ENCODE peak calls at places on chromosomes 4 and X, in five cellular contexts. N is aorta, V is trophoblast cell, G is IMR-90, A is AG04450. W is an unnamed sample.

GRCh38 chr4:47914219-47914925 is at the start of gene NFXL1:
- DNase-seq in A (peak; percentile 92), N (peak; percentile 99), V (peak; percentile 96), G (peak; percentile 96), W (peak; percentile 90)

GRCh38 chr4:158523990-158524545 is 2.4 kb downstream of the RXFP1 start:
- DNase-seq in G (no peak), N (no peak), A (no peak), V (peak; percentile 16), W (no peak)

GRCh38 chr4:77697860-77698599 is 92.4 kb downstream of the CXCL13 start:
- DNase-seq in G (peak; percentile 67), N (no peak), V (no peak), A (peak; percentile 32), W (no peak)

GRCh38 chrX:9913041-9913440 is 54.1 kb upstream of the CLDN34 start:
- DNase-seq in G (peak; percentile 43), V (peak; percentile 79), N (no peak), A (no peak), W (no peak)

GRCh38 chr4:86565641-86566040 is 28.5 kb upstream of the PTPN13 start:
- DNase-seq in A (no peak), N (no peak), G (no peak), V (no peak), W (no peak)

GRCh38 chrX:130097507-130098201 is 12.6 kb downstream of the ELF4 start:
- DNase-seq in A (no peak), N (no peak), G (no peak), V (peak; percentile 74), W (peak; percentile 84)

GRCh38 chr4:116561717-116562116 is 523.7 kb downstream of the TRAM1L1 start:
- DNase-seq in A (no peak), G (no peak), N (no peak), V (no peak), W (no peak)

GRCh38 chr4:150769235-150769634 is 187.3 kb downstream of the MAB21L2 start:
- DNase-seq in G (peak; percentile 70), A (peak; percentile 3), V (peak; percentile 25), N (no peak), W (peak; percentile 5)

GRCh38 chr4:793941-794621 is 31.8 kb downstream of the CPLX1 start:
- DNase-seq in N (peak; percentile 64), A (no peak), V (no peak), G (peak; percentile 22), W (no peak)

GRCh38 chr4:140098481-140099132 is 55.4 kb downstream of the MAML3 start:
- DNase-seq in V (no peak), G (peak; percentile 87), N (no peak), A (no peak), W (peak; percentile 69)

GRCh38 chr4:113435893-113436292 is 325.6 kb downstream of the CAMK2D start:
- DNase-seq in G (peak; percentile 75), N (no peak), V (peak; percentile 22), A (no peak), W (peak; percentile 18)

GRCh38 chr4:77797239-77797638 is 21.9 kb downstream of the CNOT6L start:
- DNase-seq in G (no peak), A (no peak), N (no peak), V (peak; percentile 48), W (no peak)

GRCh38 chr4:162838671-162839070 is 328.0 kb downstream of the NAF1 start:
- DNase-seq in A (no peak), V (peak; percentile 82), N (no peak), G (no peak), W (no peak)

GRCh38 chrX:40539214-40540142 is 41.3 kb upstream of the ATP6AP2 start:
- DNase-seq in V (peak; percentile 16), A (peak; percentile 11), G (peak; percentile 71), N (no peak), W (no peak)

GRCh38 chrX:132648870-132649269 is 160.0 kb upstream of the MBNL3 start:
- DNase-seq in A (no peak), N (no peak), V (peak; percentile 71), G (peak; percentile 7), W (peak; percentile 19)

GRCh38 chr4:136036744-136037143 is 1495.5 kb downstream of the PCDH18 start:
- DNase-seq in A (peak; percentile 62), G (peak; percentile 63), V (peak; percentile 14), N (no peak), W (no peak)

GRCh38 chrX:123481908-123482873 is 250.7 kb downstream of the THOC2 start:
- DNase-seq in G (peak; percentile 27), A (no peak), N (no peak), V (peak; percentile 23), W (no peak)

GRCh38 chr4:24763631-24764302 is 31.6 kb upstream of the SOD3 start:
- DNase-seq in G (peak; percentile 74), A (peak; percentile 33), V (peak; percentile 96), N (no peak), W (peak; percentile 60)

GRCh38 chr4:124065941-124066340 is 646.6 kb downstream of the ANKRD50 start:
- DNase-seq in V (no peak), G (no peak), A (no peak), N (no peak), W (no peak)

DNA sequence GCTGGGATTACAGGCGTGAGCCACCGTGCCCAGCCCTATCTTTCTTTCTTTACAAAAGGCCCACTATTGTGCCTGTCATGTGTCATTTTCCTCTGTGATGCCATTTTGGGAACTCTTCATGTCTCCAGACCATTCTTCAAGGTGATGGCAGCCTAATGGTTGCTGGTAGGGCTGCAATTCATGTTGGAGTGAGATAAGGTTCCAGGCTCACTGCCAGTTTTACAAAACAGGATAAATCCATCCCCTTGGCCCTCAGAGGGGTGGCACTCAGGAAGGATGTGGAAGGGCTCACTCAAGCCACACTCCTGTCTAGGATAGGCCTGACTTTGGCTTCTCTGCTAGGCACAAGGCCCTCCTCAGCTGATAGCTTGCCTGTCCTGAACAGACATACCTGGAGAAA is 3.8 kb downstream of the TCEAL9 start:
- DNase-seq in V (no peak), G (no peak), A (no peak), N (no peak), W (no peak)
- H3K27ac ChIP-seq in V (peak overlapping the region; percentile 9), G (peak overlapping the region; percentile 12), A (no peak overlapping the region), N (no peak overlapping the region), W (no peak overlapping the region)

DNA sequence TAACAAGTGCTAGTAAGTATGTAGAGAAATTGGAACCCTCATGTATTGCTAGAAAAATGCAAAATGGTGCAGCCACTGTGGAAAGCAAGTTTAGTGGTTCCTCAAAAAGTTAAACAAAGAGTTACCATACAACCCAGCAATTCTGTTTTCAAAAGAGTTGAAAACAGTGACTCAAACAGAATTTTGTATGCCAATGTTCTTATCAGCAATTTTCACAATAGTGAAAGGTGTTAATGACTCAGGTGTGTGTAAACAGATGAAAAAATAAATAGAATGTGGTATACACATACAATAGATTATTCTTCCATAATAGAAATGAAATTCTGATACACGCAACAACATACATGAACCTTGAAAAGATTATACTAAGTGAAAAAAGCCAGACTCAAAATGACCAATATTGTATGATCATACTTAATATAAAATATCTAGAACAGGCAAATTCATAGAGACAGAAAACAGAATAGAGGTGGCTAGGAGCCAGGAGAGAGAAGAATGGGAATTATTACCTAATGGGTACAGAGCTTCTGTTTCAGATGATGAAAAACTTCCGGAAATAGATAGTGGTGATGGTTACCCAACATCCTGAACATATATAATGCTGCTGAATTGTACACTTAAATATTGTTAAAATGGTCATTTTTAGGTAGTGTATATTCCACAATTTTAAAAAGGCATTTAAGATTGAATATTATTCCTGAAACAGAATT is 51.6 kb downstream of the WDFY3 start:
- DNase-seq in V (no peak), A (no peak), N (no peak), G (no peak), W (peak; percentile 49)
- H3K27ac ChIP-seq in V (no peak overlapping the region), A (no peak overlapping the region), N (no peak overlapping the region), G (no peak overlapping the region), W (peak overlapping the region; percentile 51)

DNA sequence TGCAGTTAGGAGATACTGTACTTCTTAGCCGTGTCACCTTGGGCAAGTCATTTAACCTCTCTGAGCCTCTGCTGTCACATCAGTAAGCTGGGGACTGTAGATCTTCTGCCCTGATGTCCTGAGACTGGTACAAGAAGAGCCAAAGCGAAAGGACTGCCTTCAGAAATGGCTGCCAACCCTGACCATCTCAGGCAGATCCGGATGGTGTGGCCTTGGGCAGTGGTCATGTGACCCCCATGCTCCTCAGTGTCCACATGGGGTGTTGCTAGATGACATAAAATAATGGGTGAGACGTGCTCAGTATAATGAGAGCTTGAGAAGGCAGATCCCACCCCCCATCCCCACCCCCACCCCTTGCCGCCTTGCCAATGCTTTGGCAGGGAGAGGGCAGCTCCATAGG is 60.4 kb upstream of the MTM1 start:
- DNase-seq in G (no peak), N (no peak), V (no peak), A (no peak), W (no peak)
- H3K27ac ChIP-seq in G (no peak overlapping the region), N (peak overlapping the region; percentile 96), V (no peak overlapping the region), A (no peak overlapping the region), W (no peak overlapping the region)

GRCh38 chrX:53227224-53227765 is 2.3 kb upstream of the KDM5C start:
- DNase-seq in A (no peak), V (no peak), N (no peak), G (no peak), W (no peak)

GRCh38 chrX:53223955-53224859 is 800 bp downstream of the KDM5C start:
- DNase-seq in A (peak; percentile 10), N (peak; percentile 78), V (peak; percentile 40), G (peak; percentile 85), W (no peak)

GRCh38 chrX:53224860-53225797 is at the start of gene KDM5C:
- DNase-seq in A (peak; percentile 67), N (peak; percentile 98), V (peak; percentile 99), G (peak; percentile 94), W (peak; percentile 68)

DNA sequence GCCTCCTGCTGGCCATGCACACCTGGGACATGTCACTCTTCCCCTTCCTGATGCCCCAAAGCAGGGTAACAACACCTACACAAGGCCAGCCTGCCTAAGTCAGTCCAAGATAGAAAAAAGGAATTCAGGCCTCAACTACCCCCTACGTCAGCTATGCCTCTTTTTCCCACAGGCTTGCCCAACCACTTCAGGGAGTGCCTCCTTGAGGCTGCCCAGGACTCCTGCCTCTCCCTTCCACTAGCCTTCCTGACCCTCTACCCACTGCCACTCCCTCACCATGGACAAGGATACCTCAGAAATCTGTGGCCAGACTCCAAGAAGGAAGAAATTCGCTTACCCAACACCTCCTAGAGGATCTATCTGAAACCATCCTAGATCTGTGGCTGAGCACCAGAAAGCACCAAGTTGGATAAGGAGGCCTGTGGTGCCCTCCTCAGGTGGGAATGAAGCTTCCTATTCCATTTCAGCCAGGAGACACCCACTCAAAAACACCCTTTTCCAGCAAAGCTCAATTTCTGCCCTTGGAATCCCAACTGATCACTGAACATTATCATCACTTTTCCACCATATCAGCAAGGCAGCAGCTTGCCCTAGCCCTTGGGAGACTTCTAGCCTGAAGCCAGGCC is 1.8 kb downstream of the KDM5C start:
- DNase-seq in V (no peak), N (no peak), G (no peak), A (no peak), W (peak; percentile 48)
- H3K27ac ChIP-seq in V (no peak overlapping the region), N (no peak overlapping the region), G (no peak overlapping the region), A (no peak overlapping the region), W (no peak overlapping the region)

GRCh38 chr4:82643994-82644730 is 82.4 kb upstream of the TMEM150C start:
- DNase-seq in G (peak; percentile 58), A (no peak), N (no peak), V (no peak), W (no peak)
- H3K27ac ChIP-seq in G (no peak overlapping the region), A (no peak overlapping the region), N (no peak overlapping the region), V (no peak overlapping the region), W (no peak overlapping the region)

GRCh38 chrX:105820247-105820646 is 2.1 kb upstream of the NRK start:
- DNase-seq in V (no peak), N (no peak), A (no peak), G (no peak), W (no peak)
- H3K27ac ChIP-seq in V (peak overlapping the region; percentile 17), N (no peak overlapping the region), A (no peak overlapping the region), G (no peak overlapping the region), W (no peak overlapping the region)

W was measured in PC-9.